ENCODE peak calls at places on chromosomes 7 and 10, in ten cellular contexts. M, Y, W, R, D, X, Q, G, Z and N are unnamed samples.

GRCh38 chr10:91901784-91902677 is 7.3 kb downstream of the FGFBP3 start:
- DNase-seq in M (peak; percentile 97), Y (peak; percentile 67), W (peak; percentile 14), R (no peak), D (peak; percentile 28), X (no peak), Q (no peak), G (no peak), Z (peak; percentile 96), N (no peak)

GRCh38 chr7:77657427-77658331 is 38.6 kb upstream of the RSBN1L start:
- DNase-seq in M (peak; percentile 57), Y (no peak), W (no peak), R (no peak), D (no peak), X (no peak), Q (no peak), G (peak; percentile 26), Z (peak; percentile 73), N (no peak)

GRCh38 chr10:48511855-48512191 is 93.0 kb downstream of the ARHGAP22 start:
- DNase-seq in M (no peak), Y (no peak), W (no peak), R (no peak), D (no peak), X (no peak), Q (no peak), G (no peak), Z (no peak), N (no peak)

GRCh38 chr7:148921189-148921588 is 37.1 kb upstream of the EZH2 start:
- DNase-seq in M (no peak), Y (no peak), W (no peak), R (no peak), D (no peak), X (no peak), Q (no peak), G (no peak), Z (no peak), N (no peak)

GRCh38 chr10:86596266-86596665 is 58.1 kb upstream of the OPN4 start:
- DNase-seq in M (no peak), Y (no peak), W (no peak), R (no peak), D (no peak), X (peak; percentile 56), Q (no peak), G (no peak), Z (no peak), N (peak; percentile 25)

GRCh38 chr7:51965454-51965853 is 648.8 kb upstream of the COBL start:
- DNase-seq in M (no peak), Y (no peak), W (no peak), R (no peak), D (no peak), X (no peak), Q (no peak), G (no peak), Z (no peak), N (no peak)

GRCh38 chr7:27351137-27351536 is 108.5 kb downstream of the EVX1 start:
- DNase-seq in M (no peak), Y (no peak), W (no peak), R (no peak), D (no peak), X (no peak), Q (no peak), G (no peak), Z (no peak), N (no peak)

GRCh38 chr7:46557295-46557711 is 636.2 kb upstream of the IGFBP3 start:
- DNase-seq in M (no peak), Y (no peak), W (no peak), R (no peak), D (no peak), X (no peak), Q (no peak), G (no peak), Z (peak; percentile 52), N (peak; percentile 58)

GRCh38 chr10:28060031-28060607 is 61.2 kb upstream of the ODAD2 start:
- DNase-seq in M (no peak), Y (no peak), W (no peak), R (no peak), D (no peak), X (no peak), Q (no peak), G (no peak), Z (no peak), N (no peak)

GRCh38 chr10:78778446-78779338 is 290.1 kb upstream of the ZMIZ1 start:
- DNase-seq in M (no peak), Y (no peak), W (no peak), R (no peak), D (no peak), X (no peak), Q (no peak), G (no peak), Z (no peak), N (no peak)

GRCh38 chr7:30470783-30471182 is 7.8 kb downstream of the NOD1 start:
- DNase-seq in M (peak; percentile 51), Y (no peak), W (no peak), R (no peak), D (no peak), X (no peak), Q (no peak), G (no peak), Z (peak; percentile 87), N (no peak)

GRCh38 chr10:35329520-35329919 is 6.8 kb upstream of the CCNY start:
- DNase-seq in M (no peak), Y (no peak), W (no peak), R (no peak), D (no peak), X (no peak), Q (no peak), G (no peak), Z (no peak), N (no peak)

GRCh38 chr10:124251317-124251716 is 157.9 kb upstream of the CHST15 start:
- DNase-seq in M (no peak), Y (no peak), W (no peak), R (no peak), D (no peak), X (no peak), Q (no peak), G (no peak), Z (no peak), N (peak; percentile 12)

GRCh38 chr7:41885748-41886147 is 182.9 kb upstream of the INHBA start:
- DNase-seq in M (no peak), Y (no peak), W (no peak), R (no peak), D (no peak), X (no peak), Q (no peak), G (no peak), Z (no peak), N (no peak)

GRCh38 chr7:97025983-97026704 is 1.5 kb upstream of the DLX5 start:
- DNase-seq in M (no peak), Y (no peak), W (no peak), R (no peak), D (no peak), X (peak; percentile 52), Q (no peak), G (no peak), Z (peak; percentile 5), N (no peak)

GRCh38 chr10:47316131-47316530 is 6.1 kb upstream of the GDF2 start:
- DNase-seq in M (no peak), Y (no peak), W (no peak), R (no peak), D (no peak), X (no peak), Q (no peak), G (no peak), Z (no peak), N (no peak)

GRCh38 chr10:21329995-21330627 is 195.4 kb downstream of the SKIDA1 start:
- DNase-seq in M (peak; percentile 87), Y (peak; percentile 62), W (no peak), R (no peak), D (no peak), X (peak; percentile 61), Q (no peak), G (no peak), Z (peak; percentile 94), N (no peak)

GRCh38 chr10:124518366-124518765 is 56.7 kb downstream of the LHPP start:
- DNase-seq in M (no peak), Y (no peak), W (no peak), R (no peak), D (no peak), X (no peak), Q (no peak), G (no peak), Z (no peak), N (no peak)

GRCh38 chr10:126247454-126247975 is 140.8 kb downstream of the ADAM12 start:
- DNase-seq in M (peak; percentile 99), Y (peak; percentile 93), W (no peak), R (no peak), D (no peak), X (peak; percentile 91), Q (no peak), G (no peak), Z (peak; percentile 99), N (peak; percentile 74)

GRCh38 chr7:48182736-48183369 is 11.6 kb downstream of the ABCA13 start:
- DNase-seq in M (peak; percentile 37), Y (peak; percentile 23), W (no peak), R (no peak), D (no peak), X (no peak), Q (no peak), G (no peak), Z (peak; percentile 78), N (no peak)

GRCh38 chr7:95986136-95986535 is 213.8 kb downstream of the DYNC1I1 start:
- DNase-seq in M (no peak), Y (no peak), W (no peak), R (no peak), D (no peak), X (no peak), Q (no peak), G (no peak), Z (no peak), N (no peak)

GRCh38 chr7:97845622-97846203 is 26.5 kb downstream of the ASNS start:
- DNase-seq in M (peak; percentile 49), Y (no peak), W (no peak), R (no peak), D (no peak), X (no peak), Q (peak; percentile 27), G (peak; percentile 15), Z (peak; percentile 58), N (no peak)

GRCh38 chr7:84372155-84372621 is 177.6 kb upstream of the SEMA3A start:
- DNase-seq in M (peak; percentile 86), Y (peak; percentile 83), W (no peak), R (no peak), D (no peak), X (no peak), Q (no peak), G (no peak), Z (peak; percentile 79), N (no peak)

GRCh38 chr10:118850418-118851061 is 95.8 kb upstream of the CACUL1 start:
- DNase-seq in M (peak; percentile 72), Y (no peak), W (peak; percentile 57), R (peak; percentile 73), D (peak; percentile 60), X (peak; percentile 82), Q (peak; percentile 83), G (peak; percentile 5), Z (peak; percentile 77), N (no peak)

GRCh38 chr7:39184387-39184786 is 206.7 kb downstream of the POU6F2 start:
- DNase-seq in M (no peak), Y (no peak), W (no peak), R (no peak), D (no peak), X (no peak), Q (no peak), G (no peak), Z (no peak), N (no peak)

GRCh38 chr10:31961675-31962074 is 33.0 kb upstream of the ARHGAP12 start:
- DNase-seq in M (peak; percentile 93), Y (no peak), W (no peak), R (no peak), D (no peak), X (no peak), Q (no peak), G (no peak), Z (peak; percentile 58), N (no peak)

GRCh38 chr10:121152033-121152432 is 300.9 kb downstream of the WDR11 start:
- DNase-seq in M (no peak), Y (no peak), W (no peak), R (no peak), D (no peak), X (no peak), Q (no peak), G (no peak), Z (no peak), N (no peak)